ENCODE peak calls at places on chromosomes 3 and 15, in seven cellular contexts. H, I, Q, O, B, U and V are unnamed samples.

GRCh38 chr3:188052229-188052965 is 101.6 kb upstream of the LPP start:
- DNase-seq in U (peak; percentile 92), I (no peak), B (peak; percentile 94), H (peak; percentile 76), O (no peak), Q (peak; percentile 91), V (peak; percentile 95)

GRCh38 chr3:48507256-48508061 is 3.5 kb upstream of the SHISA5 start:
- DNase-seq in U (peak; percentile 83), I (peak; percentile 87), H (peak; percentile 92), B (no peak), Q (no peak), O (no peak), V (peak; percentile 34)

GRCh38 chr3:11569156-11569741 is 74.5 kb downstream of the VGLL4 start:
- DNase-seq in Q (no peak), U (peak; percentile 69), B (peak; percentile 34), I (no peak), H (no peak), O (no peak), V (no peak)

GRCh38 chr3:172134352-172134751 is 95.0 kb downstream of the FNDC3B start:
- DNase-seq in I (no peak), H (no peak), U (no peak), O (no peak), B (no peak), Q (no peak), V (no peak)

GRCh38 chr3:31077826-31078225 is 183.4 kb upstream of the GADL1 start:
- DNase-seq in B (no peak), I (no peak), O (no peak), Q (no peak), H (no peak), U (no peak), V (no peak)

GRCh38 chr3:152355744-152356665 is 87.3 kb downstream of the MBNL1 start:
- DNase-seq in B (no peak), Q (no peak), U (no peak), O (no peak), I (no peak), H (no peak), V (no peak)

GRCh38 chr3:178845446-178846118 is 226.0 kb downstream of the ZMAT3 start:
- DNase-seq in O (no peak), B (no peak), H (no peak), I (no peak), Q (no peak), U (no peak), V (no peak)

GRCh38 chr3:13616359-13616758 is 67.4 kb downstream of the FBLN2 start:
- DNase-seq in O (no peak), B (no peak), H (no peak), U (peak; percentile 65), I (no peak), Q (no peak), V (no peak)

GRCh38 chr3:52068055-52068704 is 11.8 kb upstream of the DUSP7 start:
- DNase-seq in I (no peak), O (no peak), B (no peak), U (no peak), H (no peak), Q (no peak), V (no peak)

DNA sequence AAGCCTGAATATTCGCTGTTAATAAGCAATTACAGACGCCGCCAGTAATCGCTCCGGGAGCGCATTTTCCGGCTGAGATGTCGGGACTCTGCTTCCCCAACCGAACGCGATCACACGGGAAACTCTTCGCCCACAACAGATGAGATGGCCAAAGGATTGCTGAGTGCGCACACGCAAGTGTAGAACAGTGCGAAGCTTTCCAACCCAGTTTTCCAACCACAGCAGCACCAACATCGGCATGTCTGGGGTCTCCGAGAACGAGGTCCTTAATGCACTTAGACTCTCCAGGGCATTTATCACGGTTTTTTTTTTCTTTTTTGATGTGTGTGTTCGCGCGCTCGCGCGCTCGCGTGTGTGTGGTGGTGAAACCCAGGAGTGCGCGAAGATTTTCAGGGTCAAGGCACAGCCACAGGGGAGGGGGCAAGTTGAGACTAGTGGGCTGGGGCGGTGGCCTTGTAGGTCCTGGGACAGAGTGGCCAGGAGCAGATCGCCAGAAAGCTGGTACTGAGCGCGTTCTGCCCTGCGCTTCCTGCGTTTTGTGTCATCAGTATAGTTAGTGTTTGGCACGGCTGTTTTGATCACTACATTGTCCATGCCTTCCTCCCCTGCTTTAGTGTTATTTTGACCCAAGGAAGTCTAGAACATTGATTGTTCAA is 1.8 kb upstream of the EOMES start:
- DNase-seq in I (no peak), H (peak; percentile 52), Q (no peak), B (no peak), O (no peak), U (no peak), V (no peak)
- H3K4me3 ChIP-seq in I (no peak overlapping the region), H (peak overlapping the region; percentile 62), Q (peak overlapping the region; percentile 23), B (no peak overlapping the region), O (no peak overlapping the region), U (no peak overlapping the region), V (peak overlapping the region; percentile 4)

DNA sequence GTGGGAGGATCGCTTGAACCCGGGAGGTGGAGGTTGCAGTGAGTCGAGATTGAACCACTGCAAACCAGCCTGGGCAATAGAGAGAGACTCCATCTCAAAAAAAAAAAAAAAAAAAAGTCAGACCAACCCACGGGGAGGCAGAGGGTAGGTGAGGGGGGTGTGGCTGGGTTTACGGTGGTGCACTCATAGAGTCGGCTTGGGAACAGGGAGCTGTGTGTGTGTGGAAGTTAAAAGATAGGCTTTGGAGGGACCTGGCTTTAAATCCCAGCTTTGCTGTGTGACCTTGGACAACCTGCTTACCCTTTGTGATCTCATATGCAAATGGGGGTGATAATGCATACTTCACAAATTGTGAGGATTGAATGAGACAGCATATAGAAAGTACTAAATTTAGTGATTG is 10.0 kb upstream of the ISLR2 start:
- DNase-seq in B (no peak), U (no peak), I (no peak), H (no peak), O (no peak), Q (no peak), V (no peak)
- H3K27me3 ChIP-seq in B (no peaks in the 10 kb centered on the region), U (no peaks in the 10 kb centered on the region), I (no peaks in the 10 kb centered on the region), H (peaks cover 17% of the 10 kb centered on the region), O (peaks cover 46% of the 10 kb centered on the region), Q (peaks cover 46% of the 10 kb centered on the region), V (no peaks in the 10 kb centered on the region)

GRCh38 chr15:63986751-63987341 is 59.4 kb downstream of the DAPK2 start:
- DNase-seq in B (no peak), H (no peak), Q (no peak), U (no peak), O (no peak), I (no peak), V (no peak)

GRCh38 chr15:63992300-63992699 is 54.0 kb downstream of the DAPK2 start:
- DNase-seq in H (no peak), I (no peak), Q (no peak), U (no peak), O (no peak), B (no peak), V (no peak)

GRCh38 chr15:63987979-63988378 is 58.3 kb downstream of the DAPK2 start:
- DNase-seq in U (no peak), O (no peak), Q (no peak), I (no peak), B (no peak), H (no peak), V (peak; percentile 74)

GRCh38 chr15:63991706-63992105 is 54.6 kb downstream of the DAPK2 start:
- DNase-seq in U (no peak), B (no peak), O (no peak), I (no peak), H (no peak), Q (no peak), V (no peak)

DNA sequence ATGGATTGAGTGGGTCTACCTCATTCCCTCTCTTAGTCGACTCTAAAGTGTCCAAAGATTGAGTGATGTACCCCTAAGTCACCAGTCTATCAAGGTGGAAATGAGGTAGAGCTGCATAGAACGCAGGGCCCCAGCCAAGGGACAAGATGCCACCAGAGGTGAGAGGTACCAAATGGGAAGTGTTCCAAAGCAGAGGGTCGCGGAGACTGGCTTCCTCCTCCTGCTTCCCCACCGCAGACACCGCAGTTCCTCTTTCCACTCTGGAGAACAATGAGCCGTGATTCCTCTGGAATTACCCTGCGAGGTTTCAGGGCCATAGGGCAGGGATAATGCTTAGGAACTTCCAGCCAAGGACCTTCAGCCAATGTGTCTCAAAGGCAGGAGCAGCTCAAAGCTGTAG is 55.8 kb downstream of the DAPK2 start:
- DNase-seq in U (no peak), Q (no peak), H (no peak), I (no peak), B (no peak), O (no peak), V (no peak)
- H3K27ac ChIP-seq in U (no peak overlapping the region), Q (no peak overlapping the region), H (no peak overlapping the region), I (no peak overlapping the region), B (no peak overlapping the region), O (no peak overlapping the region), V (peak overlapping the region; percentile 5)

GRCh38 chr3:15794842-15795562 is 2.8 kb downstream of the ANKRD28 start:
- DNase-seq in U (no peak), H (no peak), O (no peak), Q (no peak), I (no peak), B (no peak), V (no peak)
- H3K4me3 ChIP-seq in U (no peak overlapping the region), H (no peak overlapping the region), O (peak overlapping the region; percentile 71), Q (peak overlapping the region; percentile 17), I (no peak overlapping the region), B (peak overlapping the region; percentile 38), V (peak overlapping the region; percentile 28)

GRCh38 chr3:37500518-37500917 is 326.1 kb upstream of the LRRFIP2 start:
- DNase-seq in I (no peak), B (no peak), O (no peak), U (no peak), H (no peak), Q (no peak), V (no peak)
- H3K27me3 ChIP-seq in I (peaks cover 21% of the 10 kb centered on the region), B (no peaks in the 10 kb centered on the region), O (peaks cover 6% of the 10 kb centered on the region), U (no peaks in the 10 kb centered on the region), H (no peaks in the 10 kb centered on the region), Q (no peaks in the 10 kb centered on the region), V (no peaks in the 10 kb centered on the region)

GRCh38 chr3:37056826-37057225 is 63.5 kb downstream of the MLH1 start:
- DNase-seq in U (no peak), H (no peak), Q (no peak), I (no peak), O (no peak), B (no peak), V (no peak)

GRCh38 chr3:37053753-37054152 is 60.4 kb downstream of the MLH1 start:
- DNase-seq in Q (no peak), U (no peak), O (no peak), H (no peak), B (no peak), I (no peak), V (no peak)

GRCh38 chr3:37053337-37053736 is 60.0 kb downstream of the MLH1 start:
- DNase-seq in O (no peak), B (no peak), U (no peak), H (no peak), I (no peak), Q (no peak), V (no peak)

GRCh38 chr3:37054370-37054769 is 61.1 kb downstream of the MLH1 start:
- DNase-seq in O (no peak), H (no peak), Q (no peak), I (peak; percentile 62), U (no peak), B (no peak), V (no peak)

GRCh38 chr3:37058117-37058516 is 64.8 kb downstream of the MLH1 start:
- DNase-seq in O (no peak), U (no peak), H (no peak), I (no peak), B (no peak), Q (no peak), V (no peak)
- H3K27ac ChIP-seq in O (no peak overlapping the region), U (no peak overlapping the region), H (no peak overlapping the region), I (no peak overlapping the region), B (no peak overlapping the region), Q (no peak overlapping the region), V (no peak overlapping the region)

GRCh38 chr3:36381311-36381956 is 1.1 kb downstream of the STAC start:
- DNase-seq in I (no peak), O (no peak), U (no peak), H (peak; percentile 78), Q (no peak), B (no peak), V (no peak)

GRCh38 chr3:36380171-36381031 is at the start of gene STAC:
- DNase-seq in O (no peak), I (no peak), B (no peak), U (peak; percentile 85), Q (no peak), H (peak; percentile 67), V (peak; percentile 57)
- H3K4me3 ChIP-seq in O (peak within 1 kb of the TSS; percentile 60), I (no peak within 1 kb of the TSS), B (peak within 1 kb of the TSS; percentile 51), U (peak within 1 kb of the TSS; percentile 73), Q (peak within 1 kb of the TSS; percentile 20), H (peak within 1 kb of the TSS; percentile 84), V (peak within 1 kb of the TSS; percentile 57)